ENCODE peak calls at places on chromosomes 7 and 10, in ten cellular contexts. T is LHCN-M2, O is endothelial cell, Q is bronchial epithelial cell, A is Calu3, N is progenitor cell of endocrine pancreas, R is mesothelial cell of epicardium, P is substantia nigra, B is WTC11, X is SHP77. L is an unnamed sample.

GRCh38 chr10:21208666-21209316 is 311.7 kb upstream of the NEBL start:
- DNase-seq in P (no peak), Q (no peak), N (no peak), R (no peak), X (no peak), A (no peak), B (no peak), O (no peak), T (no peak), L (no peak)

GRCh38 chr7:142771353-142771723 is 568 bp downstream of the PRSS2 start:
- DNase-seq in R (no peak), B (no peak), O (no peak), A (no peak), Q (no peak), N (no peak), T (no peak), P (no peak), X (no peak), L (no peak)

GRCh38 chr7:118870187-118870586 is 645.7 kb downstream of the ANKRD7 start:
- DNase-seq in O (peak), A (peak), R (no peak), B (no peak), X (peak), N (no peak), P (no peak), T (no peak), Q (peak), L (no peak)

GRCh38 chr10:35335718-35336083 is 608 bp upstream of the CCNY start:
- DNase-seq in O (no peak), Q (no peak), A (peak), P (no peak), B (peak), T (peak), N (no peak), R (no peak), X (no peak), L (no peak)

GRCh38 chr10:84902549-84902948 is 574.2 kb downstream of the CCSER2 start:
- DNase-seq in N (no peak), R (no peak), O (no peak), Q (no peak), A (no peak), T (no peak), B (no peak), P (no peak), X (no peak), L (no peak)

GRCh38 chr10:69321865-69322264 is 43.6 kb downstream of the HK1 start:
- DNase-seq in N (no peak), A (no peak), T (no peak), X (no peak), B (no peak), R (no peak), O (no peak), Q (no peak), P (no peak), L (no peak)

GRCh38 chr7:151117565-151117964 is 31.3 kb downstream of the AGAP3 start:
- DNase-seq in X (no peak), P (no peak), R (no peak), T (no peak), O (no peak), A (no peak), Q (peak), B (no peak), N (no peak), L (no peak)

GRCh38 chr10:11454160-11454559 is 157.3 kb downstream of the USP6NL start:
- DNase-seq in X (no peak), A (no peak), P (no peak), O (no peak), T (no peak), B (no peak), N (no peak), R (peak), Q (no peak), L (no peak)

GRCh38 chr10:23826399-23826798 is 382.5 kb upstream of the KIAA1217 start:
- DNase-seq in N (peak), B (peak), A (peak), Q (peak), X (no peak), P (no peak), R (peak), O (peak), T (no peak), L (peak)

GRCh38 chr7:100137851-100138760 is 10.6 kb upstream of the LAMTOR4 start:
- DNase-seq in R (no peak), X (no peak), N (no peak), Q (no peak), P (no peak), A (no peak), O (no peak), B (no peak), T (no peak), L (no peak)

GRCh38 chr7:105304040-105304895 is 84.5 kb downstream of the SRPK2 start:
- DNase-seq in A (peak), P (no peak), Q (peak), O (no peak), X (no peak), R (no peak), B (no peak), N (no peak), T (peak), L (peak)

GRCh38 chr7:80088705-80089104 is 45.9 kb upstream of the GNAI1 start:
- DNase-seq in X (no peak), B (no peak), N (no peak), Q (peak), P (no peak), T (peak), A (no peak), R (no peak), O (no peak), L (peak)

GRCh38 chr10:11192304-11193018 is 174.8 kb downstream of the CELF2 start:
- DNase-seq in T (peak), P (no peak), N (no peak), A (no peak), Q (no peak), R (no peak), X (no peak), O (no peak), B (peak), L (peak)

GRCh38 chr7:98116656-98117461 is 10.2 kb downstream of the LMTK2 start:
- DNase-seq in X (no peak), P (no peak), R (no peak), O (no peak), T (no peak), B (no peak), A (peak), Q (peak), N (no peak), L (no peak)

GRCh38 chr10:130766071-130766470 is 545.5 kb downstream of the TCERG1L start:
- DNase-seq in P (no peak), B (no peak), O (no peak), Q (no peak), T (no peak), R (no peak), N (no peak), X (no peak), A (no peak), L (no peak)

L was measured in myocyte.